ENCODE peak calls at places on chromosomes 12 and 14, in six cellular contexts. One of them, this sample, is unnamed.
A peak's percentile ranks its signal among the peaks of the same experiment; 100 is the strongest.

GRCh38 chr14:80518173-80518572 is 306.9 kb upstream of the DIO2 start:
- DNase-seq in bronchial epithelial cell: peak; percentile 15
- DNase-seq in MCF 10A: no peak
- DNase-seq in fibroblast of mammary gland: no peak
- DNase-seq in OCI-LY7: no peak
- DNase-seq in spleen: no peak
- DNase-seq in this sample: no peak

GRCh38 chr12:19988457-19988856 is 379.9 kb upstream of the PDE3A start:
- DNase-seq in OCI-LY7: no peak
- DNase-seq in MCF 10A: no peak
- DNase-seq in bronchial epithelial cell: no peak
- DNase-seq in fibroblast of mammary gland: peak; percentile 51
- DNase-seq in spleen: no peak
- DNase-seq in this sample: no peak

GRCh38 chr14:95984206-95984605 is 55.0 kb upstream of the C14orf132 start:
- DNase-seq in OCI-LY7: no peak
- DNase-seq in fibroblast of mammary gland: no peak
- DNase-seq in spleen: no peak
- DNase-seq in bronchial epithelial cell: no peak
- DNase-seq in MCF 10A: no peak
- DNase-seq in this sample: no peak

GRCh38 chr14:50875359-50876090 is 3.7 kb downstream of the ABHD12B start:
- DNase-seq in OCI-LY7: peak; percentile 96
- DNase-seq in MCF 10A: no peak
- DNase-seq in spleen: no peak
- DNase-seq in fibroblast of mammary gland: peak; percentile 70
- DNase-seq in bronchial epithelial cell: no peak
- DNase-seq in this sample: no peak

GRCh38 chr14:84458881-84459280 is 1071.1 kb upstream of the FLRT2 start:
- DNase-seq in OCI-LY7: no peak
- DNase-seq in MCF 10A: no peak
- DNase-seq in bronchial epithelial cell: no peak
- DNase-seq in spleen: no peak
- DNase-seq in fibroblast of mammary gland: no peak
- DNase-seq in this sample: no peak

GRCh38 chr12:113762155-113762848 is 203.8 kb downstream of the RBM19 start:
- DNase-seq in bronchial epithelial cell: no peak
- DNase-seq in spleen: no peak
- DNase-seq in OCI-LY7: no peak
- DNase-seq in MCF 10A: no peak
- DNase-seq in fibroblast of mammary gland: no peak
- DNase-seq in this sample: no peak

GRCh38 chr12:51923506-51924365 is 16.4 kb downstream of the ACVRL1 start:
- DNase-seq in spleen: peak; percentile 92
- DNase-seq in OCI-LY7: peak; percentile 29
- DNase-seq in bronchial epithelial cell: no peak
- DNase-seq in MCF 10A: peak; percentile 44
- DNase-seq in fibroblast of mammary gland: peak; percentile 27
- DNase-seq in this sample: no peak

GRCh38 chr12:78931466-78931990 is 67.0 kb downstream of the SYT1 start:
- DNase-seq in fibroblast of mammary gland: no peak
- DNase-seq in spleen: no peak
- DNase-seq in MCF 10A: no peak
- DNase-seq in OCI-LY7: no peak
- DNase-seq in bronchial epithelial cell: no peak
- DNase-seq in this sample: no peak

GRCh38 chr12:114888458-114888857 is 204.5 kb upstream of the TBX3 start:
- DNase-seq in bronchial epithelial cell: no peak
- DNase-seq in OCI-LY7: no peak
- DNase-seq in fibroblast of mammary gland: peak; percentile 73
- DNase-seq in MCF 10A: peak; percentile 65
- DNase-seq in spleen: no peak
- DNase-seq in this sample: no peak

GRCh38 chr14:70680748-70681147 is 39.0 kb downstream of the TTC9 start:
- DNase-seq in OCI-LY7: no peak
- DNase-seq in fibroblast of mammary gland: no peak
- DNase-seq in MCF 10A: no peak
- DNase-seq in spleen: no peak
- DNase-seq in bronchial epithelial cell: no peak
- DNase-seq in this sample: no peak

GRCh38 chr14:99177876-99178630 is 93.9 kb downstream of the BCL11B start:
- DNase-seq in bronchial epithelial cell: peak; percentile 16
- DNase-seq in MCF 10A: no peak
- DNase-seq in spleen: no peak
- DNase-seq in OCI-LY7: no peak
- DNase-seq in fibroblast of mammary gland: no peak
- DNase-seq in this sample: no peak

GRCh38 chr12:55607821-55608602 is 28.7 kb upstream of the OR10P1 start:
- DNase-seq in spleen: no peak
- DNase-seq in bronchial epithelial cell: peak; percentile 74
- DNase-seq in MCF 10A: peak; percentile 25
- DNase-seq in fibroblast of mammary gland: no peak
- DNase-seq in OCI-LY7: no peak
- DNase-seq in this sample: no peak

GRCh38 chr12:130041983-130042812 is 120.1 kb upstream of the FZD10 start:
- DNase-seq in fibroblast of mammary gland: no peak
- DNase-seq in bronchial epithelial cell: no peak
- DNase-seq in MCF 10A: peak; percentile 20
- DNase-seq in OCI-LY7: no peak
- DNase-seq in spleen: peak; percentile 73
- DNase-seq in this sample: peak; percentile 4

GRCh38 chr12:98741229-98741614 is 96.1 kb downstream of the APAF1 start:
- DNase-seq in fibroblast of mammary gland: peak; percentile 38
- DNase-seq in bronchial epithelial cell: peak; percentile 35
- DNase-seq in spleen: no peak
- DNase-seq in OCI-LY7: no peak
- DNase-seq in MCF 10A: no peak
- DNase-seq in this sample: no peak

GRCh38 chr12:93275589-93275988 is 102.1 kb upstream of the NUDT4 start:
- DNase-seq in MCF 10A: no peak
- DNase-seq in spleen: no peak
- DNase-seq in OCI-LY7: no peak
- DNase-seq in bronchial epithelial cell: no peak
- DNase-seq in fibroblast of mammary gland: no peak
- DNase-seq in this sample: no peak

GRCh38 chr12:98064501-98064900 is 450.9 kb upstream of the TMPO start:
- DNase-seq in fibroblast of mammary gland: no peak
- DNase-seq in bronchial epithelial cell: peak; percentile 86
- DNase-seq in MCF 10A: no peak
- DNase-seq in OCI-LY7: no peak
- DNase-seq in spleen: no peak
- DNase-seq in this sample: no peak

GRCh38 chr12:108918206-108918605 is 38.3 kb downstream of the DAO start:
- DNase-seq in OCI-LY7: no peak
- DNase-seq in bronchial epithelial cell: no peak
- DNase-seq in MCF 10A: no peak
- DNase-seq in fibroblast of mammary gland: no peak
- DNase-seq in spleen: no peak
- DNase-seq in this sample: no peak

GRCh38 chr12:91687052-91688017 is 458.3 kb downstream of the BTG1 start:
- DNase-seq in MCF 10A: no peak
- DNase-seq in fibroblast of mammary gland: peak; percentile 30
- DNase-seq in bronchial epithelial cell: no peak
- DNase-seq in OCI-LY7: no peak
- DNase-seq in spleen: no peak
- DNase-seq in this sample: no peak

GRCh38 chr12:106739318-106739717 is 35.2 kb upstream of the RIC8B start:
- DNase-seq in spleen: no peak
- DNase-seq in bronchial epithelial cell: peak; percentile 30
- DNase-seq in OCI-LY7: no peak
- DNase-seq in fibroblast of mammary gland: no peak
- DNase-seq in MCF 10A: no peak
- DNase-seq in this sample: no peak

GRCh38 chr14:50045039-50045711 is 71.2 kb downstream of the VCPKMT start:
- DNase-seq in MCF 10A: peak; percentile 51
- DNase-seq in OCI-LY7: peak; percentile 77
- DNase-seq in spleen: peak; percentile 96
- DNase-seq in fibroblast of mammary gland: peak; percentile 93
- DNase-seq in bronchial epithelial cell: peak; percentile 66
- DNase-seq in this sample: peak; percentile 64

GRCh38 chr12:57717131-57717530 is 21.4 kb downstream of the AGAP2 start:
- DNase-seq in MCF 10A: no peak
- DNase-seq in spleen: no peak
- DNase-seq in OCI-LY7: no peak
- DNase-seq in fibroblast of mammary gland: no peak
- DNase-seq in bronchial epithelial cell: no peak
- DNase-seq in this sample: no peak

GRCh38 chr14:80468331-80469122 is 257.2 kb upstream of the DIO2 start:
- DNase-seq in fibroblast of mammary gland: no peak
- DNase-seq in bronchial epithelial cell: no peak
- DNase-seq in MCF 10A: no peak
- DNase-seq in spleen: no peak
- DNase-seq in OCI-LY7: no peak
- DNase-seq in this sample: peak; percentile 84

GRCh38 chr12:122732611-122733010 is 2.0 kb upstream of the HCAR1 start:
- DNase-seq in fibroblast of mammary gland: no peak
- DNase-seq in MCF 10A: no peak
- DNase-seq in bronchial epithelial cell: no peak
- DNase-seq in OCI-LY7: no peak
- DNase-seq in spleen: no peak
- DNase-seq in this sample: no peak

GRCh38 chr14:101783260-101784016 is 21.9 kb downstream of the PPP2R5C start:
- DNase-seq in MCF 10A: no peak
- DNase-seq in bronchial epithelial cell: no peak
- DNase-seq in spleen: no peak
- DNase-seq in fibroblast of mammary gland: no peak
- DNase-seq in OCI-LY7: no peak
- DNase-seq in this sample: no peak

GRCh38 chr14:104158827-104159798 is 20.7 kb downstream of the KIF26A start:
- DNase-seq in MCF 10A: no peak
- DNase-seq in OCI-LY7: no peak
- DNase-seq in spleen: no peak
- DNase-seq in bronchial epithelial cell: no peak
- DNase-seq in fibroblast of mammary gland: no peak
- DNase-seq in this sample: no peak

GRCh38 chr12:1845886-1846285 is 25.5 kb downstream of the LRTM2 start:
- DNase-seq in spleen: no peak
- DNase-seq in OCI-LY7: no peak
- DNase-seq in MCF 10A: no peak
- DNase-seq in fibroblast of mammary gland: no peak
- DNase-seq in bronchial epithelial cell: no peak
- DNase-seq in this sample: no peak

DNA sequence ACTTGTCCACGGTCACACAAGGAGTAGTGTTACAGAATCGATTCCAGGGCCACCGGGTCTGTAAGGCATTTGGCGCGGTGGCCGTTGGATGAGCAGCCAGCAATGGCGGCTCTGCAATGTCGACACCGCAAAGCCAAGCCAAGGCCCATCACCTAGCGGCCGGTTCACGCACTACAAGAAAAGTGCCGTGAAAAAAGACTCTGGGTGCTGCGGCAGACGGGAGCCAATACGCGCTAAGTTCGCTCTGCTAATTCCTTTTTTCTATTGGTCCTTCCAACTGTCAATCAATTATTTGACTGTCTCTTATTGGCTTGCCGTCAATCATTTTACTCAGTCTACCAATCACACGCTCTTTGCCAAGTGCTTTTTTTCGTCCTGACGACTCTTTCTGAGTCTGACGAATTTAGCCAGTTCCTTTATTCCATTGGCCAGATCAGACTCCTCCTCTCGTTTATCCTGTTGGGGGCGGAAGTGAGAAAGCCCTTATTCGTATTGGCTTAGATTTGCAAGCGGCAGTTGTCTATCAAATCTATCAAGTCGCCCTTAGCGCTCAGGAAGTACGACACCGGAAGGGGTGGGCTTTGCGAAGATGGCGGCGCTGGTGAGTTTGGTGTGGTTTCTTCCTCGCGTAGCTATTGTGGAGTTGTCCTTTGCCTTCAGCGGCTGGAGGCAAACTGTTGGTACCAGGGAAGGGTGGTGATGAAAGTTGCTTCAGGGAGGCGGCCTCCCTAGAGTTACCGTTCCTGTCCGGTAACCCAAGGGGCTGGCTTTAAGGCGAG is at the start of gene NGDN:
- DNase-seq in OCI-LY7: peak; percentile 99
- DNase-seq in MCF 10A: peak; percentile 100
- DNase-seq in fibroblast of mammary gland: peak; percentile 100
- DNase-seq in bronchial epithelial cell: peak; percentile 100
- DNase-seq in spleen: peak; percentile 95
- DNase-seq in this sample: peak; percentile 96
- TF ChIP-seq CTCF in OCI-LY7: peak; percentile 73
- TF ChIP-seq CTCF in MCF 10A: peak; percentile 57
- TF ChIP-seq CTCF in fibroblast of mammary gland: peak; percentile 78
- TF ChIP-seq CTCF in bronchial epithelial cell: peak; percentile 88
- TF ChIP-seq CTCF in spleen: peak; percentile 95
- TF ChIP-seq CTCF in this sample: peak; percentile 83

GRCh38 chr14:58944957-58945356 is 243.5 kb upstream of the DAAM1 start:
- DNase-seq in MCF 10A: no peak
- DNase-seq in spleen: no peak
- DNase-seq in fibroblast of mammary gland: no peak
- DNase-seq in OCI-LY7: no peak
- DNase-seq in bronchial epithelial cell: no peak
- DNase-seq in this sample: no peak
- TF ChIP-seq CTCF in MCF 10A: no peak
- TF ChIP-seq CTCF in spleen: no peak
- TF ChIP-seq CTCF in fibroblast of mammary gland: no peak
- TF ChIP-seq CTCF in OCI-LY7: no peak
- TF ChIP-seq CTCF in bronchial epithelial cell: no peak
- TF ChIP-seq CTCF in this sample: no peak

GRCh38 chr14:39419272-39419671 is 13.0 kb downstream of the FBXO33 start:
- DNase-seq in spleen: no peak
- DNase-seq in bronchial epithelial cell: no peak
- DNase-seq in OCI-LY7: no peak
- DNase-seq in fibroblast of mammary gland: peak; percentile 49
- DNase-seq in MCF 10A: no peak
- DNase-seq in this sample: no peak
- TF ChIP-seq CTCF in spleen: no peak
- TF ChIP-seq CTCF in bronchial epithelial cell: no peak
- TF ChIP-seq CTCF in OCI-LY7: peak; percentile 43
- TF ChIP-seq CTCF in fibroblast of mammary gland: peak; percentile 24
- TF ChIP-seq CTCF in MCF 10A: no peak
- TF ChIP-seq CTCF in this sample: no peak

DNA sequence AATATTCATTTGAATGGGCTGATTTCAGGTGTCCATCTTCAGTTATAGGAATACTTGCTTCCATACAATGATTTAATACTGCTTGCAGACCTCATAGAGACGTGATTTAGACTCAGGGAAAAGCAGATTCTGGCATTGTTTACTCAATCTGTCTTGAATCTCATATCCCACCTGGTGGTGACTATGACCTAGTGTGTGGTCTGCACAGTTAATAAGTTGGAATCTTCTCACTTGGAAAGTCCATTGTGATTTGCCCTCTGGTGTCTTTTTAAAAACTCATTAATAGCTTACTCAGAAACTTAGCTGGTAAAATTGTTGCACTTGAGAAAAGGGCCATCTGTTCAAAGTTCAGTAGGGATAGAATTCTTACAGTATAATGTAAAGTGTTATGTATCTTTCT is 106.0 kb downstream of the PELI2 start:
- DNase-seq in spleen: no peak
- DNase-seq in MCF 10A: no peak
- DNase-seq in OCI-LY7: no peak
- DNase-seq in bronchial epithelial cell: no peak
- DNase-seq in fibroblast of mammary gland: no peak
- DNase-seq in this sample: no peak
- TF ChIP-seq CTCF in spleen: no peak
- TF ChIP-seq CTCF in MCF 10A: no peak
- TF ChIP-seq CTCF in OCI-LY7: no peak
- TF ChIP-seq CTCF in bronchial epithelial cell: no peak
- TF ChIP-seq CTCF in fibroblast of mammary gland: no peak
- TF ChIP-seq CTCF in this sample: no peak

GRCh38 chr12:72330291-72330690 is 58.1 kb downstream of the TRHDE start:
- DNase-seq in OCI-LY7: no peak
- DNase-seq in spleen: no peak
- DNase-seq in MCF 10A: no peak
- DNase-seq in bronchial epithelial cell: no peak
- DNase-seq in fibroblast of mammary gland: peak; percentile 0
- DNase-seq in this sample: no peak
- TF ChIP-seq CTCF in OCI-LY7: no peak
- TF ChIP-seq CTCF in spleen: no peak
- TF ChIP-seq CTCF in MCF 10A: no peak
- TF ChIP-seq CTCF in bronchial epithelial cell: no peak
- TF ChIP-seq CTCF in fibroblast of mammary gland: no peak
- TF ChIP-seq CTCF in this sample: no peak

GRCh38 chr12:6092784-6093722 is 31.4 kb downstream of the VWF start:
- DNase-seq in MCF 10A: peak; percentile 94
- DNase-seq in spleen: peak; percentile 62
- DNase-seq in bronchial epithelial cell: peak; percentile 91
- DNase-seq in fibroblast of mammary gland: peak; percentile 89
- DNase-seq in OCI-LY7: no peak
- DNase-seq in this sample: peak; percentile 58
- TF ChIP-seq CTCF in MCF 10A: no peak
- TF ChIP-seq CTCF in spleen: no peak
- TF ChIP-seq CTCF in bronchial epithelial cell: no peak
- TF ChIP-seq CTCF in fibroblast of mammary gland: no peak
- TF ChIP-seq CTCF in OCI-LY7: no peak
- TF ChIP-seq CTCF in this sample: no peak

This sample was measured in Caco-2.